ENCODE peak calls at places on chromosome 16, in ten cellular contexts. W is spleen, C is A549, G is IMR-90, H is gastrocnemius medialis, S is tibial nerve, E is stomach, Q is upper lobe of left lung, J is lower leg skin, D is thyroid gland. K is an unnamed sample.

GRCh38 chr16:5615868-5616642 is 518.5 kb upstream of the EEF2KMT start:
- DNase-seq in W (peak), Q (peak), S (peak), G (no peak), D (peak), H (no peak), E (peak), C (peak), J (no peak), K (peak)

GRCh38 chr16:1012722-1013592 is 31.4 kb downstream of the SOX8 start:
- DNase-seq in W (no peak), J (no peak), C (no peak), E (no peak), G (no peak), H (no peak), D (no peak), Q (peak), S (no peak), K (no peak)

GRCh38 chr16:76946879-76947278 is 244.1 kb upstream of the MON1B start:
- DNase-seq in D (no peak), S (no peak), J (no peak), W (no peak), C (peak), G (peak), E (no peak), H (no peak), Q (no peak), K (no peak)

GRCh38 chr16:53372942-53373871 is 61.1 kb upstream of the RBL2 start:
- DNase-seq in W (peak), S (no peak), C (peak), D (peak), H (no peak), Q (peak), J (no peak), G (no peak), E (peak), K (peak)

GRCh38 chr16:28494141-28494851 is at the start of gene APOBR:
- DNase-seq in S (no peak), W (peak), C (no peak), D (no peak), E (peak), J (no peak), H (no peak), Q (peak), G (no peak), K (peak)

GRCh38 chr16:25064967-25065366 is 46.6 kb upstream of the LCMT1 start:
- DNase-seq in C (no peak), D (no peak), H (no peak), E (no peak), J (no peak), S (no peak), G (peak), W (no peak), Q (no peak), K (no peak)

GRCh38 chr16:12089492-12090161 is 113.1 kb downstream of the SNX29 start:
- DNase-seq in D (peak), H (no peak), E (peak), W (peak), Q (peak), G (peak), S (no peak), C (no peak), J (peak), K (peak)

GRCh38 chr16:4506450-4506849 is 30.3 kb downstream of the HMOX2 start:
- DNase-seq in E (peak), Q (no peak), D (peak), J (no peak), G (peak), W (no peak), S (no peak), H (peak), C (peak), K (no peak)

GRCh38 chr16:4796982-4797804 is 2.0 kb downstream of the SMIM22 start:
- DNase-seq in Q (no peak), G (no peak), C (no peak), H (no peak), W (no peak), S (no peak), D (no peak), E (no peak), J (no peak), K (no peak)

GRCh38 chr16:88686062-88686438 is 257 bp downstream of the SNAI3 start:
- DNase-seq in W (peak), H (no peak), Q (peak), C (no peak), S (no peak), J (no peak), G (no peak), D (peak), E (peak), K (peak)

GRCh38 chr16:17467923-17468540 is 2.7 kb downstream of the XYLT1 start:
- DNase-seq in C (peak), Q (no peak), J (peak), H (peak), G (peak), S (peak), E (peak), D (peak), W (peak), K (peak)

GRCh38 chr16:59905628-59906027 is 1171.5 kb upstream of the GOT2 start:
- DNase-seq in E (no peak), J (no peak), S (no peak), H (no peak), D (no peak), W (no peak), C (peak), G (no peak), Q (no peak), K (no peak)

GRCh38 chr16:86934581-86935322 is 356.4 kb downstream of the FOXL1 start:
- DNase-seq in C (no peak), S (no peak), W (no peak), H (no peak), E (no peak), G (no peak), D (no peak), Q (no peak), J (no peak), K (no peak)

GRCh38 chr16:69105501-69106361 is at the start of gene HAS3:
- DNase-seq in D (peak), W (peak), Q (peak), C (peak), S (no peak), J (no peak), E (peak), H (no peak), G (peak), K (peak)
- TF ChIP-seq POLR2A in D (peak), W (no peak), Q (peak), C (peak), S (no peak), J (no peak), E (no peak), H (peak), G (peak), K (peak)

DNA sequence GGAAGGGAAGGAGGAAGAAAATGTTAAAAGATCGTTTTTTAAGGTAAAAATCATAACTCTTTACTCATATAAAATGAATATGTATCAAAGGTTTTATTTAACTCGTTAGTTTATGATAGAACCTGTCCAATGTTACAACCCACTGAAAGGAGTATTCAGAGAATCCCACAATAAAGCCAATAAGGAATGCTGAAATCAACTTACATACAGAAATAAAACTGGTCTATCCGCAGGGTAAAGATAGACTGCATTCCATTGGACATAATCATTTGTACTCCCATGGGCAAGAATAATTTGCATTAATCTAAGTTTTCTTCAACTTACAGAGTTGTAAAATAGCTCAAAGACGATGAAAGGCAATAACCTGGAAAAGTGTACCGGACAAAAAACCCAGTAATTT is 17.9 kb upstream of the BEAN1 start:
- DNase-seq in Q (no peak), C (no peak), D (no peak), W (no peak), H (no peak), J (no peak), G (peak), E (no peak), S (no peak), K (no peak)
- H3K4me3 ChIP-seq in Q (no peak), C (no peak), D (no peak), W (no peak), H (no peak), J (no peak), G (no peak), E (no peak), S (no peak), K (no peak)

GRCh38 chr16:18933501-18933900 is 7.3 kb upstream of the SMG1 start:
- DNase-seq in D (no peak), E (no peak), Q (no peak), S (no peak), H (no peak), J (peak), G (no peak), C (no peak), W (no peak), K (no peak)

GRCh38 chr16:18938986-18939385 is 12.8 kb upstream of the SMG1 start:
- DNase-seq in G (no peak), D (no peak), H (no peak), Q (no peak), W (no peak), E (no peak), C (no peak), S (no peak), J (no peak), K (no peak)

GRCh38 chr16:18941471-18941870 is 15.3 kb upstream of the SMG1 start:
- DNase-seq in D (no peak), W (no peak), G (no peak), Q (no peak), C (no peak), S (no peak), H (no peak), J (no peak), E (no peak), K (no peak)

GRCh38 chr16:18936727-18937340 is 10.6 kb upstream of the SMG1 start:
- DNase-seq in H (no peak), Q (no peak), S (no peak), J (peak), E (no peak), C (no peak), W (no peak), G (no peak), D (no peak), K (no peak)

GRCh38 chr16:18937390-18937789 is 11.2 kb upstream of the SMG1 start:
- DNase-seq in Q (no peak), C (no peak), G (no peak), W (no peak), E (no peak), S (no peak), H (no peak), J (no peak), D (no peak), K (no peak)
- TF ChIP-seq POLR2A in Q (no peak), C (no peak), G (no peak), W (no peak), E (no peak), S (no peak), H (no peak), J (no peak), D (no peak), K (no peak)

GRCh38 chr16:3246002-3246401 is 10.4 kb downstream of the MEFV start:
- DNase-seq in W (no peak), H (no peak), G (no peak), S (no peak), C (no peak), E (no peak), J (no peak), Q (no peak), D (no peak), K (no peak)

GRCh38 chr16:3242709-3243108 is 7.8 kb upstream of the ZNF200 start:
- DNase-seq in G (no peak), E (no peak), C (no peak), H (no peak), Q (no peak), S (no peak), W (no peak), J (peak), D (no peak), K (no peak)

GRCh38 chr16:3248596-3248995 is 7.8 kb downstream of the MEFV start:
- DNase-seq in S (no peak), C (no peak), J (peak), H (no peak), E (no peak), Q (no peak), W (no peak), D (no peak), G (no peak), K (no peak)

GRCh38 chr16:3246876-3247275 is 9.6 kb downstream of the MEFV start:
- DNase-seq in Q (no peak), S (no peak), J (no peak), G (no peak), E (no peak), D (no peak), W (no peak), H (no peak), C (no peak), K (no peak)

DNA sequence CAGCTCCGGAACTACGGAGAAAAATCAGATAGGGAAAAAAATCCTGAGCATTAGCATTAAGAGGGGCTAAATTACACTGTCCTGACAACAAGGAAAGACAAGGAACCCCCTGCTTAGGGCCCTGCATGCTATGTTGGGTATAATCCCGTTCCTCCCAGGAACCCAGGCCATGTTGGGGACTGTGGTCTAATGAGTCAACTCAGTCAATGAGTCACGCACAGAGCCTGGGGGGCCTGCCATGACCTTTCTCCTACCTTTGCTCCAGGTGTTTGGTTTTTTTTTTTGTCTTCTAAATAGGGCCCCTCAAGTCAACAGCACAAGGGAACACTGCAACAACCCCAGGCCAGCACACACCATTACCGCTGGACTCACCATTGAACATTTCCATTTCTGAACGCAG is 8.9 kb upstream of the ZNF200 start:
- DNase-seq in G (no peak), E (no peak), J (peak), H (no peak), S (no peak), C (no peak), W (no peak), D (no peak), Q (no peak), K (no peak)
- H3K4me3 ChIP-seq in G (no peak), E (no peak), J (no peak), H (no peak), S (no peak), C (no peak), W (no peak), D (no peak), Q (no peak), K (no peak)